ENCODE peak calls at places on chromosomes 5 and 9, in four cellular contexts. N is A549, H is WTC11, F is IMR-90. M is an unnamed sample.

GRCh38 chr5:8730194-8730593 is 815.7 kb downstream of the SEMA5A start:
- DNase-seq in F (peak), H (no peak), N (no peak), M (no peak)

GRCh38 chr9:93205896-93206575 is 22.1 kb downstream of the WNK2 start:
- DNase-seq in H (no peak), F (no peak), N (no peak), M (no peak)

GRCh38 chr5:1319436-1320343 is 24.8 kb upstream of the TERT start:
- DNase-seq in F (no peak), H (no peak), N (no peak), M (no peak)

GRCh38 chr5:153005711-153006110 is 484.8 kb upstream of the GRIA1 start:
- DNase-seq in N (no peak), H (no peak), F (no peak), M (no peak)

GRCh38 chr9:73573235-73573634 is 421.6 kb downstream of the ANXA1 start:
- DNase-seq in F (no peak), H (no peak), N (no peak), M (no peak)

GRCh38 chr5:369151-369939 is 47.8 kb downstream of the AHRR start:
- DNase-seq in F (peak), H (peak), N (no peak), M (no peak)

GRCh38 chr9:2494571-2494970 is 127.0 kb upstream of the VLDLR start:
- DNase-seq in N (no peak), F (peak), H (no peak), M (no peak)

GRCh38 chr5:56429110-56429561 is 196.0 kb upstream of the ANKRD55 start:
- DNase-seq in N (no peak), H (no peak), F (no peak), M (peak)

GRCh38 chr9:84600739-84601138 is 68.8 kb upstream of the NTRK2 start:
- DNase-seq in H (no peak), N (no peak), F (no peak), M (no peak)

GRCh38 chr9:13070612-13071595 is 208.6 kb downstream of the MPDZ start:
- DNase-seq in N (no peak), F (no peak), H (no peak), M (no peak)

GRCh38 chr9:116002624-116003023 is 151.0 kb upstream of the PAPPA start:
- DNase-seq in H (no peak), F (no peak), N (no peak), M (no peak)

GRCh38 chr9:20854444-20854843 is 170.4 kb downstream of the FOCAD start:
- DNase-seq in N (no peak), F (peak), H (no peak), M (no peak)

GRCh38 chr9:105038057-105038456 is 110.1 kb upstream of the ABCA1 start:
- DNase-seq in H (no peak), N (no peak), F (peak), M (no peak)

GRCh38 chr5:109089191-109089590 is 320.6 kb downstream of the PJA2 start:
- DNase-seq in H (no peak), N (no peak), F (peak), M (no peak)

DNA sequence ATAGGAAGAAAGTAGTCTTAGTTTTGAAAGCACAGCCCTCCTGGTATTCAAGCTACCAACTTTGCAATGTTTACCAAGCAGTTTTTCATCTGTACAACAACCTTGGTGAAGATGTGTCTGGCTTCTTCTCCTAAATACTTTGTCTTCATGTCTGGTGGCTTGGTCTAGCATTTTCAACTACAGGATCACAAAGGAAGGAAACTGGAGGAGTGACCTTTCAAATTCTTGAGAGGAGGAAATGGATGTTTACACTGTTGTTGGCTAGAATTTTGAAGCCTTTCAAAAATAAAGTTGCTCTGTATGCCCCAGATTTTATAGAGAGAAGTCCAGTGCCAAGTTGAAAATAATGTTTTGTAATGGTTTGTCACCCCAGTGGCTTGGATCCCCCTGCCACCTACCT is 16.3 kb downstream of the PAM start:
- DNase-seq in F (no peak), H (no peak), N (no peak), M (no peak)
- TF ChIP-seq USF2 in F (no peak), H (no peak), N (no peak), M (no peak)

GRCh38 chr5:160213537-160213936 is 15.8 kb upstream of the FABP6 start:
- DNase-seq in N (peak), H (no peak), F (peak), M (no peak)

GRCh38 chr5:160207061-160207460 is 22.2 kb upstream of the FABP6 start:
- DNase-seq in H (no peak), N (no peak), F (no peak), M (no peak)

GRCh38 chr5:160209917-160210316 is 19.4 kb upstream of the FABP6 start:
- DNase-seq in F (no peak), H (no peak), N (no peak), M (no peak)

DNA sequence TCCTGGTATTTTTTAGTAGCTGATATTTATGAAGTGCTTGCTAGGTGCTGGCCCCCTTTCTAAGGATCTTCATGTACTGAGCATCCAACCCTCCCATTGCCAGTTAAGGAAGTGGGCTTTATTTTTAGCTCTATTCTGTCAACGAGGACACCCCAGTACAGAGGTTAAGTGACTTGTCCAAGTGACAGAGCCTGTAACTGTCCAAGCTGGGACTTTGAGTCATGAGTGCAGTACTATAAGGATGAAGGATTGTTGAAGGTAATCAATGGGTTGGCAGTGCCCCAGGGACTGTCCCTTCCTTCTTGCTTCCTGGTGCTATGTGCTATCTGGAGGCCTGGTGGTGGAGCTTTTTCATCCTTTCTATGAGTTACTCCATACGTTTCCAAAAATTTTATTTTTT is 18.0 kb upstream of the FABP6 start:
- DNase-seq in N (no peak), F (no peak), H (no peak), M (no peak)
- TF ChIP-seq USF2 in N (no peak), F (no peak), H (no peak), M (no peak)

GRCh38 chr5:175828676-175829075 is 42.7 kb upstream of the CPLX2 start:
- DNase-seq in H (no peak), N (no peak), F (no peak), M (no peak)
- TF ChIP-seq USF2 in H (no peak), N (no peak), F (no peak), M (no peak)

GRCh38 chr9:14301582-14301981 is 12.4 kb downstream of the NFIB start:
- DNase-seq in F (no peak), N (no peak), H (no peak), M (no peak)
- TF ChIP-seq USF2 in F (no peak), N (no peak), H (no peak), M (no peak)

DNA sequence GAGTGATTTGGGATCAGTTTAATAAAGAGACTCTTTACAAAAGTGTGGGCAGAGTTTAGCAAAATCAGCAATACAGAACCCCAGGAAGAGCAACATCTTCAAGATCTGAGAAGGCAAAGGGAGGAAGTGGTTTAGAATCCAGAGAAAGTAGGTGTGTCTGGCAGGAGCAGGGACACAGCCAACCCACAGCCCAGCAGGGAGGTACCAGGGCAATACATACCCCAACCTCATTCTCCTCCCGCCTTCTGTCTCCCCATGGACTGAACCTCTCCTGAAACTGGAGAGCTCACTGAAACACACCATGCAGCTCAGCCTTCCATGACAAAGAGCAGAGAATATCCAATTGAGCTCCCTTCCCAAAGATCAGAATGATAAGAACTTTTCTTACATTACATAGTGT is 283.4 kb downstream of the PRELID2 start:
- DNase-seq in H (no peak), N (no peak), F (no peak), M (no peak)
- TF ChIP-seq USF2 in H (no peak), N (no peak), F (no peak), M (no peak)

GRCh38 chr5:171316258-171317121 is 7.4 kb downstream of the TLX3 start:
- DNase-seq in F (peak), N (no peak), H (peak), M (no peak)
- TF ChIP-seq USF2 in F (no peak), N (no peak), H (no peak), M (no peak)

GRCh38 chr9:87260171-87260570 is 237.5 kb upstream of the DAPK1 start:
- DNase-seq in H (no peak), N (no peak), F (no peak), M (no peak)
- TF ChIP-seq USF2 in H (no peak), N (no peak), F (no peak), M (no peak)

DNA sequence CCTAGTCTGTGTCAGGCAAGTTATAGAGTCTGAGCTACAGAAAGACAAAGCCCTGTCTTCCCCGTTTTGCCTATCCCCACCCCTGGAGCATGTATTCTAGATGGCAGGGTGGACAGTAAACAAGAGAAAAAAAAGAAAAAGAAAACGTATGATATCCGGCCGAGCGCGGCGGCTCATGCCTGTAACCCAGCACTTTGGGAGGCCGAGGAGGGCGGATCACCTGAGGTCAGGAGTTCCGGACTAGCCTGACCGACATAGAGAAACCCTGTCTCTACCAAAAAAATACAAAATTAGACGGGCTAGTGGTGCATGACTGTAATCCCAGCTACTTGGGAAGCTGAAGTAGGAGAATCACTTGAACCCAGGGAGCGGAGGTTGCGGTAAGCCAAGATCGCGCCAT is 523.0 kb upstream of the CDH9 start:
- DNase-seq in N (no peak), F (no peak), H (no peak), M (no peak)
- TF ChIP-seq USF2 in N (no peak), F (no peak), H (no peak), M (no peak)

GRCh38 chr5:61881821-61882220 is 424.2 kb upstream of the KIF2A start:
- DNase-seq in H (no peak), N (no peak), F (peak), M (no peak)
- TF ChIP-seq USF2 in H (no peak), N (no peak), F (peak), M (no peak)

GRCh38 chr9:35054871-35055644 is 17.4 kb downstream of the VCP start:
- DNase-seq in F (no peak), N (no peak), H (no peak), M (no peak)

GRCh38 chr9:35054185-35054835 is 18.1 kb downstream of the VCP start:
- DNase-seq in H (no peak), N (no peak), F (no peak), M (no peak)

GRCh38 chr9:35048521-35048920 is 23.9 kb downstream of the VCP start:
- DNase-seq in H (no peak), F (no peak), N (no peak), M (no peak)

GRCh38 chr9:35056571-35057270 is 15.7 kb downstream of the VCP start:
- DNase-seq in F (no peak), H (no peak), N (no peak), M (no peak)

GRCh38 chr9:35051069-35051967 is 21.1 kb downstream of the VCP start:
- DNase-seq in F (peak), N (peak), H (peak), M (peak)
- TF ChIP-seq USF2 in F (no peak), N (no peak), H (no peak), M (no peak)